ENCODE peak calls at places on chromosome 7, in four cellular contexts. C is fibroblast of mammary gland, E is AG04450, S is WERI-Rb-1. X is an unnamed sample.

GRCh38 chr7:128059143-128059975 is 28.1 kb upstream of the LRRC4 start:
- DNase-seq in C (no peak), E (no peak), S (no peak), X (no peak)

GRCh38 chr7:111018960-111019835 is 71.7 kb upstream of the LRRN3 start:
- DNase-seq in C (no peak), E (no peak), S (no peak), X (no peak)

GRCh38 chr7:4633012-4633411 is 49.1 kb upstream of the FOXK1 start:
- DNase-seq in C (peak), E (no peak), S (no peak), X (no peak)

GRCh38 chr7:71846160-71846559 is 566.0 kb downstream of the CALN1 start:
- DNase-seq in C (no peak), E (no peak), S (no peak), X (no peak)

GRCh38 chr7:27283558-27283957 is 41.0 kb downstream of the EVX1 start:
- DNase-seq in C (no peak), E (no peak), S (no peak), X (no peak)

GRCh38 chr7:29194594-29195417 is at the start of gene CHN2:
- DNase-seq in C (peak), E (no peak), S (peak), X (no peak)

GRCh38 chr7:17474724-17475344 is 176.4 kb downstream of the AHR start:
- DNase-seq in C (no peak), E (no peak), S (peak), X (no peak)

GRCh38 chr7:36653671-36654355 is 70.5 kb downstream of the AOAH start:
- DNase-seq in C (peak), E (no peak), S (no peak), X (no peak)

GRCh38 chr7:29971566-29972314 is 17.9 kb downstream of the SCRN1 start:
- DNase-seq in C (no peak), E (no peak), S (no peak), X (no peak)

GRCh38 chr7:138843632-138844580 is 45.9 kb upstream of the ATP6V0A4 start:
- DNase-seq in C (no peak), E (no peak), S (no peak), X (no peak)

GRCh38 chr7:2757904-2758672 is 70.1 kb downstream of the AMZ1 start:
- DNase-seq in C (peak), E (peak), S (no peak), X (peak)

GRCh38 chr7:854118-854775 is 22.0 kb downstream of the SUN1 start:
- DNase-seq in C (no peak), E (no peak), S (no peak), X (no peak)

GRCh38 chr7:87234949-87235348 is 15.4 kb upstream of the TMEM243 start:
- DNase-seq in C (peak), E (no peak), S (no peak), X (no peak)

GRCh38 chr7:117212969-117213877 is 109.6 kb downstream of the WNT2 start:
- DNase-seq in C (peak), E (no peak), S (peak), X (no peak)

GRCh38 chr7:51034531-51035264 is 252.0 kb upstream of the GRB10 start:
- DNase-seq in C (peak), E (peak), S (no peak), X (peak)

GRCh38 chr7:51031791-51032484 is 249.2 kb upstream of the GRB10 start:
- DNase-seq in C (no peak), E (no peak), S (no peak), X (no peak)

GRCh38 chr7:51031216-51031615 is 248.5 kb upstream of the GRB10 start:
- DNase-seq in C (no peak), E (no peak), S (no peak), X (no peak)

GRCh38 chr7:51035696-51036095 is 253.0 kb upstream of the GRB10 start:
- DNase-seq in C (no peak), E (no peak), S (no peak), X (no peak)

GRCh38 chr7:51033722-51034530 is 251.2 kb upstream of the GRB10 start:
- DNase-seq in C (no peak), E (no peak), S (no peak), X (no peak)
- H3K4me3 ChIP-seq in C (no peak), E (no peak), S (no peak), X (no peak)

GRCh38 chr7:48033922-48034321 is 1.4 kb upstream of the C7orf57 start:
- DNase-seq in C (no peak), E (no peak), S (no peak), X (no peak)

GRCh38 chr7:48031111-48031510 is 2.2 kb upstream of the SUN3 start:
- DNase-seq in C (no peak), E (no peak), S (no peak), X (no peak)

GRCh38 chr7:48038815-48039496 is 3.6 kb downstream of the C7orf57 start:
- DNase-seq in C (no peak), E (no peak), S (no peak), X (no peak)

GRCh38 chr7:48035301-48035966 is at the start of gene C7orf57:
- DNase-seq in C (peak), E (peak), S (peak), X (peak)

GRCh38 chr7:48035967-48036478 is 680 bp downstream of the C7orf57 start:
- DNase-seq in C (peak), E (no peak), S (peak), X (no peak)
- H3K4me3 ChIP-seq in C (peak), E (peak), S (peak), X (peak)

GRCh38 chr7:81120803-81121202 is 202.0 kb upstream of the SEMA3C start:
- DNase-seq in C (no peak), E (no peak), S (no peak), X (no peak)
- H3K4me3 ChIP-seq in C (no peak), E (no peak), S (no peak), X (no peak)

DNA sequence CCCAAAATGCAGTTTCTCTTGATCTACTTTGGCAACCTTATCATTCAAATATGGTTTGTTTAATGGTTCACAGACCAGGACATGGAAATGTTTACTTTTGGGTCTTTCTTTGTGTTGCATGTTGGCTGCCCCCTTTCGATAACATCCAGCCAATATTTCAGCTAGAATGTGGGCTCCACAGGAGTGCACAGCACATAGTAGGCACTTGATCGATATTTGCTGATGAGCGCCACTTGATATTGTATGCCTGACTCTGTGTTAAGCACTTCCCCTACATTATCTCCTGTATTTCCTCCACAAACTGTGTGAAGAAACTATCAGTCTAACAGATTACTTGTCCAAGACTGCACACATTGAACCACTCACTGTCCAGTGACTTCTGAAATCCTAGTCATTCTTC is 60.2 kb downstream of the SMURF1 start:
- DNase-seq in C (no peak), E (no peak), S (no peak), X (no peak)
- H3K4me3 ChIP-seq in C (no peak), E (no peak), S (no peak), X (no peak)

DNA sequence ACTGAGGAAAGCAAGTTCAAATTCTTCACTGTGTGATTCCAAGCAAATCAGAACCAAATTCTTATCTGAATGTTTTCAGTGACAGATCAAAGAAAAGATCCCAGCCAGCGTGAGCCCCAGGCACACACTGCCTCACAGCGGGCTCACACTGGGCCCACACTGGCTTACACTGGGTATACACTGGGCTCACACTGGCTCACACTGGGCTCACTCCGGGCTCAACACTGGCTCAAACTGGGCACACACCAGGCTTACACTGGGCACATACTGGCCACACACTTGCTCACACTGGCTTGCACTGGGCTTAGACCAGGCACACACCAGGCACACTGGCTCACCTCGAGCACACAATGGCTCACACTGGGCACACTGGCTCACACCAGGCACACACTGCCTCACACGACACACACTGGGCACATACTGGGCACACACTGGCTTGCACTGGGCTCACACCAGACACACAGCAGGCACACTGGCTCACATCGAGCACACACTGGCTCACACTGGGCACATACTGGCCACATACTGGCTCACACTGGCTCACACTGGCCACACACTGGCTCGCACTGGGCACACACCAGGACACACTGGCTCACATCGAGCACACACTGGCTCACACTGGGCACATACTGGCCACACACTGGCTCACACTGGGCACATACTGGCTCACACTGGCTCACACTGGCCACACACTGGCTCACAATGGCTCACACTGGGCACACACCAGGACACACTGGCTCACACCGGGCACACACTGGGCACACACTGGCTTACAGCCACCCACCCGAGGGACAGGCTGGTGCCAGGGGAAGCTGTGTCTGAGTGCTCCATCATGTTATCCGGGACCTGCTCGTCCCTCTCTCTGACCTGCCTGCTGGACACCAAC is 156.3 kb downstream of the PTPRN2 start:
- DNase-seq in C (no peak), E (no peak), S (peak), X (no peak)
- H3K4me3 ChIP-seq in C (no peak), E (no peak), S (no peak), X (no peak)

X was measured in skeletal muscle cell.